ENCODE peak calls at places on chromosome 12, in six cellular contexts. B is NCI-H748 treated with DMSO at 0.1 percent for 48 hours; I is trophoblast cell; S is fibroblast of lung; G is tibial nerve; J is activated T-helper 1 cell treated with anti-CD3 and anti-CD28 coated beads, Interleukin-2, amount 50 U/mL, for 16 hours. U is an unnamed sample.

GRCh38 chr12:96106137-96106536 is 70.8 kb upstream of the LTA4H start:
- DNase-seq in S (no peak), I (no peak), G (no peak), J (no peak), B (no peak), U (no peak)

GRCh38 chr12:15621140-15621539 is 168.0 kb downstream of the EPS8 start:
- DNase-seq in S (no peak), I (no peak), G (no peak), B (no peak), J (no peak), U (no peak)

GRCh38 chr12:64760808-64761573 is 1.8 kb upstream of the GNS start:
- DNase-seq in I (no peak), J (no peak), G (no peak), B (no peak), S (no peak), U (no peak)

GRCh38 chr12:51320695-51321320 is 3.2 kb downstream of the BIN2 start:
- DNase-seq in S (no peak), G (no peak), B (peak; percentile 18), I (peak; percentile 37), J (no peak), U (peak; percentile 8)

GRCh38 chr12:12891646-12892355 is 439 bp downstream of the GPRC5A start:
- DNase-seq in I (peak; percentile 63), B (no peak), J (no peak), G (no peak), S (no peak), U (no peak)

GRCh38 chr12:10304161-10304574 is 3.5 kb upstream of the KLRD1 start:
- DNase-seq in J (no peak), S (peak; percentile 87), B (no peak), G (no peak), I (no peak), U (no peak)

GRCh38 chr12:47811581-47812484 is 7.9 kb downstream of the HDAC7 start:
- DNase-seq in G (peak; percentile 76), I (no peak), B (no peak), J (no peak), S (peak; percentile 83), U (no peak)

GRCh38 chr12:7832059-7832696 is 40.5 kb downstream of the SLC2A14 start:
- DNase-seq in G (peak; percentile 13), S (peak; percentile 65), I (peak; percentile 64), B (peak; percentile 2), J (peak; percentile 2), U (peak; percentile 12)

GRCh38 chr12:89977356-89978185 is 268.9 kb upstream of the ATP2B1 start:
- DNase-seq in B (no peak), S (no peak), J (no peak), I (no peak), G (no peak), U (no peak)

GRCh38 chr12:46366771-46367170 is 5.8 kb downstream of the SLC38A2 start:
- DNase-seq in B (no peak), G (no peak), S (no peak), I (no peak), J (no peak), U (no peak)

GRCh38 chr12:10214131-10214876 is 1.6 kb downstream of the GABARAPL1 start:
- DNase-seq in S (peak; percentile 63), J (no peak), G (no peak), I (peak; percentile 71), B (no peak), U (no peak)

GRCh38 chr12:94609917-94610443 is 40.4 kb downstream of the TMCC3 start:
- DNase-seq in I (no peak), G (no peak), S (no peak), B (no peak), J (no peak), U (no peak)

GRCh38 chr12:57744194-57744776 is 554 bp upstream of the TSPAN31 start:
- DNase-seq in S (peak; percentile 94), B (peak; percentile 59), J (peak; percentile 60), G (peak; percentile 79), I (peak; percentile 79), U (peak; percentile 58)

GRCh38 chr12:119615518-119616475 is 22.2 kb downstream of the TMEM233 start:
- DNase-seq in J (no peak), S (no peak), G (no peak), I (peak; percentile 54), B (no peak), U (no peak)

GRCh38 chr12:44317651-44318126 is 481.8 kb downstream of the TMEM117 start:
- DNase-seq in B (peak; percentile 5), G (no peak), S (peak; percentile 41), J (no peak), I (peak; percentile 43), U (no peak)

GRCh38 chr12:108828774-108829173 is 28.6 kb downstream of the SSH1 start:
- DNase-seq in B (no peak), J (no peak), G (no peak), S (peak; percentile 74), I (peak; percentile 51), U (no peak)

GRCh38 chr12:14910090-14910915 is 24.6 kb upstream of the MGP start:
- DNase-seq in B (no peak), J (no peak), G (no peak), I (peak; percentile 52), S (no peak), U (no peak)

GRCh38 chr12:110744176-110744575 is 1.5 kb upstream of the PPP1CC start:
- DNase-seq in S (peak; percentile 44), G (peak; percentile 19), J (no peak), I (no peak), B (no peak), U (no peak)

GRCh38 chr12:14698555-14698954 is 2.2 kb upstream of the GUCY2C start:
- DNase-seq in B (no peak), G (no peak), J (no peak), S (no peak), I (no peak), U (no peak)

GRCh38 chr12:14774944-14775651 is 28.2 kb downstream of the WBP11 start:
- DNase-seq in I (peak; percentile 60), G (peak; percentile 41), S (peak; percentile 80), B (no peak), J (no peak), U (no peak)

GRCh38 chr12:117093431-117093830 is 5.8 kb downstream of the TESC start:
- DNase-seq in B (no peak), G (no peak), I (no peak), S (no peak), J (no peak), U (no peak)

GRCh38 chr12:74043343-74043742 is 494.3 kb upstream of the ATXN7L3B start:
- DNase-seq in I (peak; percentile 99), S (no peak), J (no peak), B (no peak), G (no peak), U (no peak)

GRCh38 chr12:7844131-7844530 is 28.6 kb downstream of the SLC2A14 start:
- DNase-seq in I (peak; percentile 86), B (no peak), J (no peak), G (no peak), S (no peak), U (no peak)

GRCh38 chr12:51888316-51889215 is 663 bp downstream of the ANKRD33 start:
- DNase-seq in B (no peak), S (no peak), I (no peak), J (no peak), G (no peak), U (no peak)

GRCh38 chr12:48473061-48473460 is 702 bp downstream of the ANP32D start:
- DNase-seq in I (no peak), B (no peak), S (no peak), J (no peak), G (no peak), U (no peak)

GRCh38 chr12:53659011-53659551 is 16.8 kb downstream of the ATP5MC2 start:
- DNase-seq in S (peak; percentile 93), J (no peak), B (peak; percentile 41), G (peak; percentile 54), I (no peak), U (peak; percentile 26)

GRCh38 chr12:77003244-77003643 is 62.1 kb downstream of the E2F7 start:
- DNase-seq in G (no peak), S (no peak), B (no peak), J (no peak), I (no peak), U (no peak)

GRCh38 chr12:4829161-4829792 is 80.4 kb upstream of the KCNA1 start:
- DNase-seq in I (no peak), S (no peak), J (no peak), B (no peak), G (no peak), U (no peak)

GRCh38 chr12:100987552-100988277 is 193.1 kb downstream of the ANO4 start:
- DNase-seq in G (no peak), J (no peak), B (no peak), S (peak; percentile 22), I (peak; percentile 37), U (peak; percentile 8)

GRCh38 chr12:27931390-27931789 is 41.1 kb downstream of the PTHLH start:
- DNase-seq in B (no peak), S (no peak), I (no peak), G (no peak), J (no peak), U (no peak)

GRCh38 chr12:94615284-94616216 is 34.8 kb downstream of the TMCC3 start:
- DNase-seq in I (peak; percentile 80), S (peak; percentile 69), J (no peak), B (no peak), G (no peak), U (no peak)

GRCh38 chr12:95709152-95709551 is 81.4 kb downstream of the NTN4 start:
- DNase-seq in B (no peak), S (no peak), I (no peak), G (no peak), J (no peak), U (no peak)

GRCh38 chr12:109605599-109606228 is 32.1 kb downstream of the MVK start:
- DNase-seq in I (no peak), J (no peak), S (no peak), G (no peak), B (no peak), U (no peak)

GRCh38 chr12:84408936-84409335 is 503.7 kb downstream of the SLC6A15 start:
- DNase-seq in J (no peak), I (no peak), G (no peak), S (no peak), B (no peak), U (no peak)

GRCh38 chr12:106498056-106498455 is 84.7 kb upstream of the RFX4 start:
- DNase-seq in G (no peak), B (no peak), S (peak; percentile 18), I (no peak), J (no peak), U (no peak)

GRCh38 chr12:54993181-54993835 is 8.7 kb upstream of the TESPA1 start:
- DNase-seq in I (peak; percentile 88), G (peak; percentile 73), J (peak; percentile 31), B (peak; percentile 87), S (peak; percentile 68), U (peak; percentile 53)

GRCh38 chr12:103728323-103728722 is 112.7 kb downstream of the NT5DC3 start:
- DNase-seq in J (no peak), G (no peak), I (no peak), S (peak; percentile 20), B (no peak), U (no peak)